ENCODE peak calls at places on chromosome 1, in four cellular contexts. X is prostate gland, F is IMR-90, L is fibroblast of mammary gland. W is an unnamed sample.

GRCh38 chr1:174953657-174954435 is 45.9 kb upstream of the CACYBP start:
- DNase-seq in X (no peak), F (no peak), L (no peak), W (peak)

GRCh38 chr1:180923024-180923841 is 10.5 kb downstream of the KIAA1614 start:
- DNase-seq in X (no peak), F (peak), L (peak), W (peak)

GRCh38 chr1:180156631-180157091 is 2.0 kb downstream of the QSOX1 start:
- DNase-seq in X (no peak), F (peak), L (peak), W (no peak)

GRCh38 chr1:207219979-207220889 is 101.2 kb upstream of the CD55 start:
- DNase-seq in X (no peak), F (no peak), L (no peak), W (no peak)

GRCh38 chr1:6233376-6233775 is 2.4 kb downstream of the ICMT start:
- DNase-seq in X (no peak), F (no peak), L (no peak), W (no peak)

GRCh38 chr1:59184506-59184905 is 112.4 kb upstream of the FGGY start:
- DNase-seq in X (no peak), F (no peak), L (no peak), W (no peak)

GRCh38 chr1:46528297-46528955 is 23.0 kb downstream of the KNCN start:
- DNase-seq in X (no peak), F (peak), L (peak), W (no peak)

GRCh38 chr1:29052100-29052499 is 71.6 kb downstream of the TMEM200B start:
- DNase-seq in X (no peak), F (no peak), L (no peak), W (no peak)

GRCh38 chr1:15011160-15011559 is 142.4 kb upstream of the TMEM51 start:
- DNase-seq in X (no peak), F (no peak), L (no peak), W (no peak)

GRCh38 chr1:84598846-84599741 is 24.9 kb upstream of the CTBS start:
- DNase-seq in X (no peak), F (peak), L (peak), W (no peak)

GRCh38 chr1:173328961-173329360 is 121.8 kb upstream of the TNFSF4 start:
- DNase-seq in X (no peak), F (no peak), L (no peak), W (peak)

GRCh38 chr1:173332026-173332425 is 124.9 kb upstream of the TNFSF4 start:
- DNase-seq in X (no peak), F (peak), L (peak), W (no peak)

GRCh38 chr1:173329747-173330146 is 122.6 kb upstream of the TNFSF4 start:
- DNase-seq in X (no peak), F (peak), L (peak), W (peak)

GRCh38 chr1:173333581-173333980 is 126.5 kb upstream of the TNFSF4 start:
- DNase-seq in X (no peak), F (peak), L (peak), W (no peak)

GRCh38 chr1:173330149-173330951 is 123.2 kb upstream of the TNFSF4 start:
- DNase-seq in X (no peak), F (peak), L (peak), W (peak)
- H3K4me3 ChIP-seq in X (no peak), F (no peak), L (no peak), W (no peak)

GRCh38 chr1:228361314-228362140 is 45.1 kb downstream of the TRIM11 start:
- DNase-seq in X (no peak), F (no peak), L (no peak), W (no peak)
- H3K4me3 ChIP-seq in X (no peak), F (no peak), L (no peak), W (no peak)

DNA sequence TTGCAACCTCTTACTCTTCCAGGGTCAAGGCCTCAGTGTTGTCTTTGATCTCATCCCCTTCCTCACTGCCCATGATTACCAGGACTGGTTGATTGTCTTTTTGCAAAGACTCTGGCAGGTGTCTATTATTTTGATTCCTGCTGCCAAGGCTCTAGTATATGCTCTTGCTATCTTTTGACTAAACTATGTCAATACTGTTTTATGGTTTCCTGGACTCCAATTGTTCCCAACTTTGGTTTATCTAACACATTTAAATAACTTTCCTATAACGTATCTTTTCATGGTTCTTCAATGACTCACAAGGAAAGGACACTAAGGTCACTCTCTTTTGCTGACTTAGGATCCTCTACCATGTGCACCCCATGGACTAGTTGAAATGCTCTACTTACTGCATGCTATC is 141.5 kb downstream of the PTPRC start:
- DNase-seq in X (no peak), F (peak), L (peak), W (no peak)
- H3K4me3 ChIP-seq in X (no peak), F (no peak), L (no peak), W (no peak)

DNA sequence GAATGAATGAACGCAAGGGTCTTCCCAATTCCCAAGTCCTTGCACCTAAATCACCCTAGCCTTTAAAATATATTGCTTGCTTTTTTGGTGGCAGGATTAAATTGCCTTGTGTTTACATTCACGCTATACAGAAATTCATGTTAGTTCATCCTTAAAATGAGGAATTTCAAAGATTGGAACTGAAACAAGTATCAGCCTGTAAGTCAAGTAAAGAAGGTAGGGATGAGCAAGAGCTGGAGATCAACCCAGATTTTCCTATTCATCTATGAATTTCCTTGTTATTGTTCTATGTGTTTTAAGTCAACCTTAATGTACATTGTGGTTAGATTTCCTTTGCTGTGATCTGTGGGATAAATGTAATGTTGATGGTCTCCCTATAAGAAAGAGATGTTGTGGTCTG is 248.2 kb downstream of the NFIA start:
- DNase-seq in X (no peak), F (no peak), L (no peak), W (no peak)
- H3K4me3 ChIP-seq in X (no peak), F (no peak), L (no peak), W (no peak)

GRCh38 chr1:182603646-182604127 is 502 bp downstream of the RGS16 start:
- DNase-seq in X (no peak), F (no peak), L (no peak), W (no peak)
- H3K4me3 ChIP-seq in X (peak), F (peak), L (peak), W (peak)

DNA sequence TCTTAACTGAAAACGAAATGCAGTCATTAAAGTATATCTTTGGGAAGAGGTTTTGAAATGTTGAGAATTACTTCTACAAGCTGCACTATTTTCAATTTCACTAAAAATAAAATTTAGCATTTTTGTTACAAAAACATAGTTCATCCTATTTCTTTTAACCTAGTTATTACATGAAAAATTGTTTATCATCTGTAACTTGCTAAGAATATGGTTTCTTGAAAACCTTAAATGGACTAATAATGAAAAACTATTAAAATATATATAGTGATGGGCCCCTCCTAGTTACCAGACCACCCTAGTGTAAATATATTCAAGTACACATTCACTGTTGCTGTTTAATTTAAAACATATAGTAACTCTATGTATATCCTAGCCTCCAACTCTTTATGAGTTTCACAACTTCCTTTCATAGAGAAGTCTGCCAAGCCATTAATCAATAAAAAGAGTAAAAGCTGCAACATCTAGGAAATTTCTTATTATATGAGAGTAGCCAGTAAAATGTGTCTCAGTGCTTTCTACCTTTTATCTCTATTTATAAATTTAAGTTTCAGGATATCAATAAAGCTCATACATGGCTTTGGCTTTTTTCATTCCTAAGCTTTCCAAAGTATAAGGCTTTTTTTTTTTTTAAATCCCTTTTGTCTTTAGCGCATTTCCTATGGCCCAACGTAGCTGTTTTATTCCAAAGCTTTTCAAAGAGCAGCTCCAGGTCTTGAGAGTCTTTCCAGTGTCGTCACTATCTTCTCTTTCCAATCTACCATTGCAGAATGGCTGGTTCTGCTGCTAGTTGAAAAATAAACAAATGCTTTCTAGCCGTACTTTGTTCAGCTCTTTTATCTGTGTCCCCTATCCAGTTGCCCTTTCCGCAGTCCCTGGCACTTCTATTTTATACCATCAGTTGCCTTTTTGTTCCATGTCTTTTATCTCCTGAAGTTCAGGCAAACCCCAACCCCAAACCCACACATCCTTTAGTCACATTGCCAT is 6.5 kb downstream of the IRF2BP2 start:
- DNase-seq in X (no peak), F (peak), L (peak), W (no peak)
- H3K4me3 ChIP-seq in X (peak), F (peak), L (peak), W (no peak)